ENCODE peak calls at places on chromosome 5, in four cellular contexts. G is endothelial cell of umbilical vein, R is mesendoderm, Z is kidney. W is an unnamed sample.

GRCh38 chr5:121429761-121430160 is 421.9 kb upstream of the FTMT start:
- DNase-seq in G (no peak), R (no peak), Z (no peak), W (no peak)

GRCh38 chr5:112125910-112126309 is 293.2 kb downstream of the EPB41L4A start:
- DNase-seq in G (no peak), R (no peak), Z (no peak), W (no peak)

GRCh38 chr5:112529525-112529924 is 110.4 kb upstream of the EPB41L4A start:
- DNase-seq in G (peak), R (peak), Z (no peak), W (no peak)

GRCh38 chr5:96198673-96199072 is 234.4 kb downstream of the PCSK1 start:
- DNase-seq in G (peak), R (no peak), Z (no peak), W (no peak)

GRCh38 chr5:130102995-130103394 is 198.7 kb downstream of the CHSY3 start:
- DNase-seq in G (no peak), R (no peak), Z (no peak), W (no peak)

GRCh38 chr5:29114331-29114768 is 2076.0 kb upstream of the CDH9 start:
- DNase-seq in G (no peak), R (peak), Z (no peak), W (no peak)

GRCh38 chr5:124746252-124746915 is at the start of gene ZNF608:
- DNase-seq in G (peak), R (peak), Z (no peak), W (no peak)

GRCh38 chr5:164449460-164449859 is 944.0 kb downstream of the MAT2B start:
- DNase-seq in G (no peak), R (no peak), Z (no peak), W (no peak)

GRCh38 chr5:172897691-172898512 is 61.3 kb upstream of the RPL26L1 start:
- DNase-seq in G (peak), R (no peak), Z (no peak), W (no peak)

GRCh38 chr5:149995385-149996085 is 4.9 kb downstream of the TIGD6 start:
- DNase-seq in G (no peak), R (peak), Z (no peak), W (no peak)

DNA sequence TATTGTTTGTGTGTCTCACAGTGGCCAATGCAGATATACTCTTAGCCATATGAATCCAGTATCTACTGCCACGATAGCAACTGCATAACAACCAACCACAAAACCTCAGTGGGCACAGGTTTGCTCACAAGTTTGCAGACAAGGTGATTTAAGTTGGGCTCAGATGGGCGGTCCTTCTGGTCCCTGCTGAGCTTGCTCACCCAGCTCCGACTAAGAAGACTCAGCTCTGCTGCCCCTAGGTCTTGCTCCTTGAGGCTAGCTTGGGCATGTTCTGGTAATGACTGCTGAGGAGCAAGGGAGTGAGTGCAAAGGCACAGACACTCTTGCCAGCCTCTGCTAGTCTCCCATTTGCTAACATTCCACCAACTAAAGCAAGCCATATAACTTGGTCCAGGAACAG is 52.6 kb downstream of the MTX3 start:
- DNase-seq in G (no peak), R (no peak), Z (no peak), W (peak)
- H3K9ac ChIP-seq in G (no peak), R (no peak), Z (no peak), W (peak)

DNA sequence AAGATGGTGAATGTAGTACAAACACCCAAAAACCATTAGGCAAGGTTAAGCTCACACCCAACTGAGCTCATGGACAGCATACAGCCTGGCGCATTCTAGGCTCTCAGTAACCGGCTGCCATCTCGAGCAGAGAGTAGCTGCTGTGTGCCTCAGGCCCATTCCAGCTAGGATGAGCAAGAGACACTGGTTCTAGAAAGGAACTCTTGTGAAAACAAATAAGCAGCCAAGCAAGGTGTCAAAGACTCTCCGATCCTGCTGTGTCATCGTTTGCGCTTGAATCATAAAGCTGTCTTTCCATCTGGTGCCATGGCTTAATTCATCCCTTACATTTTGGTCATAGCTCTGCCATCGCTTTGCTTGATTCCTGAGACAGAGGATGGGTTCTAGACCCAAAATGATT is 135.4 kb upstream of the MSX2 start:
- DNase-seq in G (no peak), R (no peak), Z (no peak), W (no peak)
- H3K9ac ChIP-seq in G (no peak), R (no peak), Z (no peak), W (no peak)

GRCh38 chr5:143398053-143398355 is 5.5 kb downstream of the NR3C1 start:
- DNase-seq in G (peak), R (no peak), Z (no peak), W (no peak)
- H3K9ac ChIP-seq in G (peak), R (no peak), Z (peak), W (peak)

DNA sequence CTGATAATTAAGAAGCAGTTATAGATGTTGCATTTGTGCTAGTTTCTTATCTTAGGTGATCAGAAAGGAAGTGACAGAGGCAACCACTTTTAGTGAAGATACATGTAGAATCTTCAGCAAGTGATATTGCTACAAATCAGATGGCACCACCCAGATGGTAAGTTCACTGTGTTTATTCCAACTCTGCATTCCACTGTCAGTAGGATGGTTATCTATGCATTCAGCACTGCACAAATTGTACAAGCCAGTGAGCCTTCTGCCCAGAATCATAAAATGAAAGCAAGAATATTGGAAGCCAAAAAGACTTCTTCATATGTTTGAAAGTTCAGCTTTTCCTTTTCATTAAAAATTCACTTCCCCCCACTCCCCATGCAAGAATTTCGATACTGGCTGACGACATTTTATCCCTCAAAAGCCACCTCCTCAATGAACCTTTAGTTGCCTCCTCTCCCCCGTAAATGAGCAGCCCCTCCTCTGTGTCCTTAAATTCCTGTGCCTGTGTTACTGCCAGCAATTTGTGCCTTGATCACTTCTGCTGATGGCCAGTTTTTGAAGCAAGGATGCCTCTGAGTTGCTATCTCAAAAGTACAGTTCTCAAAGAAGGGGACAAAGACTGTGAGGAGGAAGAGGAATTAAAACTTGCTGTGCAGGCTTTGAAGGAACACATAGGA is 91.6 kb downstream of the ZSWIM6 start:
- DNase-seq in G (no peak), R (no peak), Z (no peak), W (no peak)
- H3K9ac ChIP-seq in G (no peak), R (no peak), Z (no peak), W (no peak)

GRCh38 chr5:140565780-140566095 is 1.1 kb downstream of the SLC35A4 start:
- DNase-seq in G (no peak), R (peak), Z (peak), W (no peak)
- H3K9ac ChIP-seq in G (no peak), R (peak), Z (peak), W (no peak)

W was measured in keratinocyte.